ENCODE peak calls at places on chromosome 13, in seven cellular contexts. S, J, R, L, F, M and U are unnamed samples.

GRCh38 chr13:38758278-38758677 is 71.4 kb downstream of the FREM2 start:
- DNase-seq in S (no peak), J (no peak), R (no peak), L (no peak), F (no peak), M (no peak), U (no peak)

GRCh38 chr13:43933378-43933777 is 53.7 kb downstream of the LACC1 start:
- DNase-seq in S (no peak), J (no peak), R (no peak), L (no peak), F (no peak), M (no peak), U (no peak)

GRCh38 chr13:52800856-52801255 is 47.6 kb downstream of the PCDH8 start:
- DNase-seq in S (no peak), J (no peak), R (no peak), L (no peak), F (no peak), M (no peak), U (no peak)

GRCh38 chr13:91313103-91313502 is 34.4 kb upstream of the MIR17HG start:
- DNase-seq in S (peak), J (no peak), R (no peak), L (no peak), F (peak), M (peak), U (peak)

GRCh38 chr13:113258655-113259054 is 38.4 kb upstream of the LAMP1 start:
- DNase-seq in S (no peak), J (no peak), R (no peak), L (no peak), F (no peak), M (no peak), U (no peak)

GRCh38 chr13:50116430-50116973 is 101.3 kb downstream of the KCNRG start:
- DNase-seq in S (peak), J (no peak), R (no peak), L (no peak), F (peak), M (no peak), U (peak)

GRCh38 chr13:64278493-64278892 is 2862.8 kb upstream of the PCDH20 start:
- DNase-seq in S (no peak), J (no peak), R (no peak), L (no peak), F (peak), M (peak), U (no peak)

GRCh38 chr13:27953671-27954405 is 15.3 kb downstream of the CDX2 start:
- DNase-seq in S (peak), J (peak), R (peak), L (peak), F (peak), M (peak), U (peak)